ENCODE peak calls at places on chromosome 13, in four cellular contexts. One of them, this sample, is unnamed.

GRCh38 chr13:33205804-33206221 is 79.7 kb downstream of the STARD13 start:
- DNase-seq in right lobe of liver: no peak
- DNase-seq in CD8-positive, alpha-beta memory T cell: no peak
- DNase-seq in A673: peak; percentile 90
- DNase-seq in this sample: no peak

GRCh38 chr13:99859178-99860177 is 112.1 kb downstream of the ZIC5 start:
- DNase-seq in right lobe of liver: no peak
- DNase-seq in A673: peak; percentile 49
- DNase-seq in CD8-positive, alpha-beta memory T cell: no peak
- DNase-seq in this sample: no peak

GRCh38 chr13:60679928-60680693 is 283.1 kb downstream of the TDRD3 start:
- DNase-seq in CD8-positive, alpha-beta memory T cell: no peak
- DNase-seq in A673: peak; percentile 75
- DNase-seq in right lobe of liver: no peak
- DNase-seq in this sample: peak; percentile 34

GRCh38 chr13:50587122-50587521 is 256.4 kb downstream of the DLEU7 start:
- DNase-seq in right lobe of liver: no peak
- DNase-seq in A673: no peak
- DNase-seq in CD8-positive, alpha-beta memory T cell: no peak
- DNase-seq in this sample: no peak

GRCh38 chr13:37412271-37412683 is 186.3 kb downstream of the POSTN start:
- DNase-seq in CD8-positive, alpha-beta memory T cell: no peak
- DNase-seq in A673: no peak
- DNase-seq in right lobe of liver: no peak
- DNase-seq in this sample: no peak

GRCh38 chr13:77919351-77920294 is 992 bp upstream of the EDNRB start:
- DNase-seq in right lobe of liver: peak; percentile 55
- DNase-seq in CD8-positive, alpha-beta memory T cell: no peak
- DNase-seq in A673: peak; percentile 67
- DNase-seq in this sample: peak; percentile 73

GRCh38 chr13:29465741-29466293 is 129.7 kb downstream of the SLC7A1 start:
- DNase-seq in right lobe of liver: no peak
- DNase-seq in CD8-positive, alpha-beta memory T cell: no peak
- DNase-seq in A673: no peak
- DNase-seq in this sample: no peak

GRCh38 chr13:50215389-50215788 is 200.1 kb downstream of the KCNRG start:
- DNase-seq in CD8-positive, alpha-beta memory T cell: no peak
- DNase-seq in A673: no peak
- DNase-seq in right lobe of liver: no peak
- DNase-seq in this sample: no peak

GRCh38 chr13:37475966-37476365 is 122.6 kb downstream of the POSTN start:
- DNase-seq in right lobe of liver: no peak
- DNase-seq in A673: no peak
- DNase-seq in CD8-positive, alpha-beta memory T cell: no peak
- DNase-seq in this sample: no peak

GRCh38 chr13:76829572-76830327 is 56.5 kb downstream of the KCTD12 start:
- DNase-seq in CD8-positive, alpha-beta memory T cell: no peak
- DNase-seq in A673: no peak
- DNase-seq in right lobe of liver: no peak
- DNase-seq in this sample: no peak

GRCh38 chr13:99367663-99368448 is 60.7 kb upstream of the GPR183 start:
- DNase-seq in right lobe of liver: no peak
- DNase-seq in A673: no peak
- DNase-seq in CD8-positive, alpha-beta memory T cell: no peak
- DNase-seq in this sample: no peak

GRCh38 chr13:20492036-20492435 is 33.6 kb downstream of the CRYL1 start:
- DNase-seq in A673: no peak
- DNase-seq in CD8-positive, alpha-beta memory T cell: no peak
- DNase-seq in right lobe of liver: no peak
- DNase-seq in this sample: no peak

GRCh38 chr13:111292710-111293485 is 27.5 kb upstream of the TEX29 start:
- DNase-seq in CD8-positive, alpha-beta memory T cell: no peak
- DNase-seq in A673: no peak
- DNase-seq in right lobe of liver: no peak
- DNase-seq in this sample: no peak

GRCh38 chr13:107874456-107874855 is 340.9 kb downstream of the LIG4 start:
- DNase-seq in CD8-positive, alpha-beta memory T cell: no peak
- DNase-seq in A673: no peak
- DNase-seq in right lobe of liver: no peak
- DNase-seq in this sample: no peak

GRCh38 chr13:106507560-106508274 is 27.7 kb downstream of the EFNB2 start:
- DNase-seq in right lobe of liver: no peak
- DNase-seq in CD8-positive, alpha-beta memory T cell: no peak
- DNase-seq in A673: no peak
- DNase-seq in this sample: no peak

DNA sequence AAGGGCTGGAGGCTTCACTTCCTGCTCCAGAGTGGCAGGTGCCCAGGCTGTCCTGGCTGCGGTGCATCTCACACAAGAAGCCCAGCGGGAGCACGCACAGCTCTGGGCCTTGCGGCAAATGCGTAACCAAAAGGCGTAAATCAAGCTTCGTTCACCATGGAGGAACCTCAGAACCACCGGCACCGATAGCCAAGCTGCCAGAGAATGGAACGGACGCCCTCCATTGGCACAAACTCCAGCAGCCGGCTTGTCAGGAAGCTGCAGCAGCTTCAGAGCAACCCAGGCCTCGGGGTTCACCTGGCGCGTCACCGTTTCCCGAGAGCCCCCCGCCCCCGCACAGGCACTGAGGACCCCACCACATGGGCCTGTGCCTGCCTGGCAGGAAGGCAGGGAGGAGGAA is 76.7 kb downstream of the RASA3 start:
- DNase-seq in right lobe of liver: no peak
- DNase-seq in A673: no peak
- DNase-seq in CD8-positive, alpha-beta memory T cell: no peak
- DNase-seq in this sample: no peak
- H3K27ac ChIP-seq in right lobe of liver: no peak overlapping the region
- H3K27ac ChIP-seq in A673: no peak overlapping the region
- H3K27ac ChIP-seq in CD8-positive, alpha-beta memory T cell: no peak overlapping the region
- H3K27ac ChIP-seq in this sample: no peak overlapping the region

GRCh38 chr13:42307461-42307860 is 35.5 kb downstream of the AKAP11 start:
- DNase-seq in A673: no peak
- DNase-seq in right lobe of liver: no peak
- DNase-seq in CD8-positive, alpha-beta memory T cell: no peak
- DNase-seq in this sample: no peak

GRCh38 chr13:42305503-42305902 is 33.6 kb downstream of the AKAP11 start:
- DNase-seq in A673: no peak
- DNase-seq in right lobe of liver: no peak
- DNase-seq in CD8-positive, alpha-beta memory T cell: no peak
- DNase-seq in this sample: no peak
- H3K27ac ChIP-seq in A673: no peak overlapping the region
- H3K27ac ChIP-seq in right lobe of liver: no peak overlapping the region
- H3K27ac ChIP-seq in CD8-positive, alpha-beta memory T cell: no peak overlapping the region
- H3K27ac ChIP-seq in this sample: no peak overlapping the region

GRCh38 chr13:27257648-27258253 is 6.4 kb downstream of the RPL21 start:
- DNase-seq in A673: no peak
- DNase-seq in CD8-positive, alpha-beta memory T cell: no peak
- DNase-seq in right lobe of liver: no peak
- DNase-seq in this sample: no peak
- H3K27ac ChIP-seq in A673: peak overlapping the region; percentile 16
- H3K27ac ChIP-seq in CD8-positive, alpha-beta memory T cell: no peak overlapping the region
- H3K27ac ChIP-seq in right lobe of liver: no peak overlapping the region
- H3K27ac ChIP-seq in this sample: peak overlapping the region; percentile 65

GRCh38 chr13:40618581-40619478 is 47.6 kb downstream of the FOXO1 start:
- DNase-seq in right lobe of liver: no peak
- DNase-seq in CD8-positive, alpha-beta memory T cell: no peak
- DNase-seq in A673: no peak
- DNase-seq in this sample: no peak

GRCh38 chr13:40624338-40624737 is 42.1 kb downstream of the FOXO1 start:
- DNase-seq in A673: no peak
- DNase-seq in CD8-positive, alpha-beta memory T cell: no peak
- DNase-seq in right lobe of liver: no peak
- DNase-seq in this sample: no peak

GRCh38 chr13:40622761-40623160 is 43.7 kb downstream of the FOXO1 start:
- DNase-seq in A673: no peak
- DNase-seq in right lobe of liver: no peak
- DNase-seq in CD8-positive, alpha-beta memory T cell: no peak
- DNase-seq in this sample: no peak

GRCh38 chr13:40619479-40619814 is 47.0 kb downstream of the FOXO1 start:
- DNase-seq in right lobe of liver: no peak
- DNase-seq in A673: no peak
- DNase-seq in CD8-positive, alpha-beta memory T cell: no peak
- DNase-seq in this sample: no peak

GRCh38 chr13:40622246-40622645 is 44.2 kb downstream of the FOXO1 start:
- DNase-seq in right lobe of liver: no peak
- DNase-seq in CD8-positive, alpha-beta memory T cell: no peak
- DNase-seq in A673: no peak
- DNase-seq in this sample: no peak
- H3K27ac ChIP-seq in right lobe of liver: no peak overlapping the region
- H3K27ac ChIP-seq in CD8-positive, alpha-beta memory T cell: no peak overlapping the region
- H3K27ac ChIP-seq in A673: no peak overlapping the region
- H3K27ac ChIP-seq in this sample: no peak overlapping the region

DNA sequence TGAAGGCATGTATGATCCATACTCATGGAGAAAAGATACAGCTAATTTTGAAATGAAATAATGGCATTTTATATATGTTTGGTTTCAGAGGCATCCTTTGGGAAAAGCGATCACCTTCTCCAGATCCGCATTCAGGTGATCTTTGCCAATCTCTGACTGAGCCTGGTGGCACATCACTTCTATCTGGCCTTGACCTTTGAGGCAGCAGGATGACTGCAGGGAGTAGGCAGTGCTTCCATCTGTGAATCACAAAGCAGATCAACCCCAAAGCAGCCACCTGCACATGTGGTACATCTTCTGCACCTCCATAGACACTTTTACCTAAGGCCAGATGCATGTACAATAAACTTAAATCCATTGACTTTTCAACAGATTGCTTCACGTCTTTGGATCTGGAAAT is 53.4 kb downstream of the SPATA13 start:
- DNase-seq in right lobe of liver: no peak
- DNase-seq in A673: no peak
- DNase-seq in CD8-positive, alpha-beta memory T cell: no peak
- DNase-seq in this sample: no peak
- H3K27ac ChIP-seq in right lobe of liver: no peak overlapping the region
- H3K27ac ChIP-seq in A673: no peak overlapping the region
- H3K27ac ChIP-seq in CD8-positive, alpha-beta memory T cell: no peak overlapping the region
- H3K27ac ChIP-seq in this sample: no peak overlapping the region

DNA sequence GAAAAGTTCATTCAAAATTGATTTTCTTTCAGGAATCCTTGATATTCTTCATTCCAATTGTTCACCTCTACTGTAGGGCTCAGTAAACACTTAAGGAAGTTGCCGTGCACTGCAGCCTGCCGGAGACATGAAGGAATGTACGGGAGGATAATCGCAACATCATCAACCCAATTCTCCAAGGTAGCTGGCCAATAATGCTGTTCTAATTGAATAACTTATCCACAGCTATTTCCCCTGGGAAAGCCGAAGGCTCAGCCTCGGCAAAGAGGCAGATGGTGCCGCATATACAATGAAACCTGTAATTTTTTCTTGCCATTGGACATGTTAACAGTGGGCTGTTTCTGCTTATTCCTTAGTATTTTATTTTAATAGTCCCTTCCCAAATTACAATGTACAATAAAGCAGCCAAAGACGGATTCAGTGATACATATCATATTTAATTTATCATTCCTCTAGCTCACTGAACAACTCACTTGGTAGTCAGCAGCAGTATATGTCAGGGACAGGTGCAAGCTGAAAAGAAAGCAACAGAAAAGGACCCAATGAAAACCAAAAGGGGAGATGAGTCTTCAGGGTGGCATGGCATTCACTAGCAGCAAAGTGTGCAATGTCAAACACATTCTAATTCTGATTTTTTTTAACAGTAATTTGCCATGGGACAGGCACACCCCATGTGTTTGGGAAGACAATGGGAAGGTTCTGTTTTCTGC is 420.5 kb upstream of the KLF12 start:
- DNase-seq in A673: peak; percentile 25
- DNase-seq in CD8-positive, alpha-beta memory T cell: no peak
- DNase-seq in right lobe of liver: no peak
- DNase-seq in this sample: no peak
- H3K27ac ChIP-seq in A673: no peak overlapping the region
- H3K27ac ChIP-seq in CD8-positive, alpha-beta memory T cell: no peak overlapping the region
- H3K27ac ChIP-seq in right lobe of liver: no peak overlapping the region
- H3K27ac ChIP-seq in this sample: no peak overlapping the region

DNA sequence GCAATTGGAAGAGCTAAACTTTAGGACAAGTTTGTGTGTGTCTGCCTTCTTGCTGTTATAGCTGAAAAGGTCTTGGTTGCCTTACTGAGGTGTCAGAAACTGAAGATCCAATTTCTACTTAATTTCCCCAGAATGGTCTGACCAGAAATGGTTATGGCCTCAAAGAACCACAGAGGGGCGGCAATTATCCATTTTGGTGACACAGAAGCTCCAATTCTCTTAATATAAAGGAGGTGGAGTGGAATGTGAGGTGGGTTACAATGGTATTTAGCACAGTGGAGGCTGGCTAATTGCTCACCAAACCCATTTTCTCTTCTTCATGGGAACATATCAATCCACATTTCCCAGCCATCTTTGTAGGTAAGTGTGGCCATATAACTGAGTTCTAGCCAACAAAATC is 1157.2 kb downstream of the OLFM4 start:
- DNase-seq in right lobe of liver: no peak
- DNase-seq in CD8-positive, alpha-beta memory T cell: no peak
- DNase-seq in A673: peak; percentile 41
- DNase-seq in this sample: peak; percentile 59
- H3K27ac ChIP-seq in right lobe of liver: no peak overlapping the region
- H3K27ac ChIP-seq in CD8-positive, alpha-beta memory T cell: no peak overlapping the region
- H3K27ac ChIP-seq in A673: no peak overlapping the region
- H3K27ac ChIP-seq in this sample: no peak overlapping the region

This sample was measured in H9.